ENCODE peak calls at places on chromosomes 16 and 17, in ten cellular contexts. H, I, V, E, L, D, X, Z, T and R are unnamed samples.

GRCh38 chr17:57021226-57021940 is 43.5 kb downstream of the SCPEP1 start:
- DNase-seq in H (no peak), Z (no peak), E (no peak), I (no peak), T (peak), V (no peak), D (no peak), L (no peak), X (no peak), R (no peak)

GRCh38 chr16:83680980-83681379 is 126.8 kb upstream of the HSBP1 start:
- DNase-seq in X (no peak), L (no peak), Z (no peak), E (no peak), D (no peak), V (no peak), T (no peak), H (no peak), I (no peak), R (no peak)

GRCh38 chr16:63315229-63315628 is 1279.0 kb upstream of the CDH8 start:
- DNase-seq in L (no peak), V (no peak), T (no peak), H (no peak), Z (no peak), X (no peak), E (no peak), I (no peak), D (no peak), R (no peak)

GRCh38 chr17:78532922-78533640 is 44.1 kb downstream of the DNAH17 start:
- DNase-seq in X (no peak), T (peak), H (peak), V (peak), I (no peak), L (no peak), E (no peak), Z (no peak), D (peak), R (no peak)

GRCh38 chr17:66678061-66678460 is 156.9 kb upstream of the CACNG5 start:
- DNase-seq in Z (no peak), I (no peak), X (no peak), V (no peak), E (no peak), L (no peak), H (no peak), D (no peak), T (no peak), R (no peak)

GRCh38 chr16:85678821-85679220 is 9.9 kb downstream of the GINS2 start:
- DNase-seq in T (no peak), V (no peak), E (no peak), L (no peak), Z (no peak), H (no peak), I (no peak), X (no peak), D (no peak), R (no peak)

GRCh38 chr16:2706085-2706484 is 13.9 kb downstream of the PRSS27 start:
- DNase-seq in D (no peak), H (no peak), T (no peak), E (no peak), V (no peak), Z (no peak), I (no peak), X (no peak), L (no peak), R (no peak)

GRCh38 chr17:3594056-3594810 is 15.0 kb downstream of the TRPV1 start:
- DNase-seq in D (no peak), X (no peak), H (peak), I (peak), L (no peak), Z (no peak), T (no peak), V (peak), E (no peak), R (no peak)

GRCh38 chr17:81222620-81222905 is 202 bp downstream of the CEP131 start:
- DNase-seq in H (no peak), X (no peak), E (no peak), I (no peak), V (no peak), D (no peak), T (no peak), L (no peak), Z (no peak), R (no peak)

GRCh38 chr16:11632455-11632921 is 35.8 kb upstream of the SNN start:
- DNase-seq in D (no peak), Z (no peak), V (peak), I (peak), X (no peak), H (peak), L (peak), E (no peak), T (peak), R (peak)

GRCh38 chr17:46823657-46824056 is 5.2 kb upstream of the WNT3 start:
- DNase-seq in Z (no peak), D (no peak), H (no peak), V (no peak), I (no peak), E (no peak), T (no peak), X (no peak), L (no peak), R (no peak)

GRCh38 chr17:31061678-31062077 is 33.1 kb upstream of the NF1 start:
- DNase-seq in T (no peak), X (no peak), E (no peak), Z (no peak), L (no peak), H (no peak), V (no peak), D (peak), I (no peak), R (no peak)

GRCh38 chr16:83002351-83003334 is 375.9 kb downstream of the CDH13 start:
- DNase-seq in T (no peak), V (peak), E (no peak), D (no peak), I (no peak), L (no peak), H (peak), X (no peak), Z (no peak), R (no peak)

GRCh38 chr17:77498875-77499698 is 358.3 kb downstream of the SEC14L1 start:
- DNase-seq in V (no peak), H (no peak), T (peak), D (no peak), Z (no peak), L (no peak), I (no peak), X (no peak), E (peak), R (peak)

GRCh38 chr17:58263773-58264172 is 17.0 kb downstream of the MPO start:
- DNase-seq in X (no peak), I (no peak), E (no peak), V (no peak), H (no peak), T (no peak), L (no peak), Z (no peak), D (no peak), R (no peak)

GRCh38 chr17:29235904-29236303 is 10.8 kb upstream of the CRYBA1 start:
- DNase-seq in H (no peak), L (no peak), D (no peak), V (no peak), Z (no peak), I (no peak), X (no peak), E (no peak), T (no peak), R (no peak)

GRCh38 chr16:85080923-85081498 is 31.3 kb downstream of the CIBAR2 start:
- DNase-seq in H (no peak), D (no peak), X (no peak), Z (no peak), T (no peak), I (no peak), E (no peak), V (no peak), L (no peak), R (no peak)

GRCh38 chr16:75017670-75018525 is 19.1 kb downstream of the ZNRF1 start:
- DNase-seq in I (no peak), Z (no peak), T (no peak), L (no peak), D (no peak), E (no peak), X (no peak), H (no peak), V (no peak), R (no peak)

GRCh38 chr17:50944902-50945720 is 79.0 kb upstream of the TOB1 start:
- DNase-seq in Z (no peak), V (no peak), I (no peak), X (no peak), H (no peak), D (no peak), L (no peak), T (no peak), E (no peak), R (no peak)

GRCh38 chr17:44197980-44198720 is 1.5 kb downstream of the ATXN7L3 start:
- DNase-seq in I (no peak), Z (peak), L (peak), X (no peak), E (peak), T (no peak), D (peak), H (peak), V (peak), R (no peak)

GRCh38 chr17:63446981-63447687 is 1.0 kb upstream of the CYB561 start:
- DNase-seq in V (no peak), L (no peak), E (peak), D (no peak), T (no peak), Z (peak), X (peak), H (peak), I (no peak), R (peak)

GRCh38 chr16:9039208-9039607 is 52.2 kb upstream of the HAPSTR1 start:
- DNase-seq in T (no peak), H (peak), I (no peak), E (no peak), L (no peak), X (no peak), Z (no peak), V (peak), D (no peak), R (no peak)

GRCh38 chr17:11853321-11854151 is 143.7 kb downstream of the ZNF18 start:
- DNase-seq in T (no peak), X (no peak), Z (no peak), D (no peak), V (no peak), L (no peak), I (peak), E (no peak), H (no peak), R (peak)

GRCh38 chr16:58197314-58198012 is 443 bp downstream of the CSNK2A2 start:
- DNase-seq in T (no peak), E (no peak), L (peak), D (no peak), I (no peak), Z (no peak), X (no peak), H (no peak), V (no peak), R (no peak)

GRCh38 chr16:80029706-80030481 is 429.4 kb upstream of the MAF start:
- DNase-seq in I (no peak), Z (no peak), V (no peak), L (no peak), D (no peak), T (no peak), E (no peak), H (no peak), X (no peak), R (no peak)